ENCODE peak calls at places on chromosome 4, in ten cellular contexts. One of them, this sample, is unnamed. For H3K9me3, the result is how much of the 10 kb centered on the place peaks cover.

GRCh38 chr4:84971319-84971932 is 4.9 kb upstream of the WDFY3 start:
- DNase-seq in left lung: no peak
- DNase-seq in heart right ventricle: no peak
- DNase-seq in CD8-positive, alpha-beta T cell: no peak
- DNase-seq in breast epithelium: no peak
- DNase-seq in PC-3: peak
- DNase-seq in psoas muscle: no peak
- DNase-seq in mucosa of descending colon: no peak
- DNase-seq in endodermal cell: no peak
- DNase-seq in cardiac muscle cell: peak
- DNase-seq in this sample: no peak

GRCh38 chr4:85477538-85477937 is 2.6 kb downstream of the ARHGAP24 start:
- DNase-seq in left lung: no peak
- DNase-seq in endodermal cell: no peak
- DNase-seq in mucosa of descending colon: no peak
- DNase-seq in heart right ventricle: no peak
- DNase-seq in cardiac muscle cell: no peak
- DNase-seq in psoas muscle: no peak
- DNase-seq in CD8-positive, alpha-beta T cell: no peak
- DNase-seq in PC-3: no peak
- DNase-seq in breast epithelium: no peak
- DNase-seq in this sample: no peak

GRCh38 chr4:2322801-2323200 is 60.9 kb upstream of the MXD4 start:
- DNase-seq in left lung: no peak
- DNase-seq in endodermal cell: no peak
- DNase-seq in breast epithelium: no peak
- DNase-seq in PC-3: no peak
- DNase-seq in psoas muscle: no peak
- DNase-seq in mucosa of descending colon: no peak
- DNase-seq in heart right ventricle: no peak
- DNase-seq in cardiac muscle cell: no peak
- DNase-seq in CD8-positive, alpha-beta T cell: no peak
- DNase-seq in this sample: no peak

GRCh38 chr4:166169111-166169510 is 296.1 kb downstream of the TLL1 start:
- DNase-seq in cardiac muscle cell: peak
- DNase-seq in left lung: no peak
- DNase-seq in mucosa of descending colon: no peak
- DNase-seq in psoas muscle: no peak
- DNase-seq in CD8-positive, alpha-beta T cell: no peak
- DNase-seq in heart right ventricle: no peak
- DNase-seq in breast epithelium: no peak
- DNase-seq in PC-3: peak
- DNase-seq in endodermal cell: peak
- DNase-seq in this sample: peak

GRCh38 chr4:121822796-121823504 is 733 bp downstream of the CCNA2 start:
- DNase-seq in PC-3: peak
- DNase-seq in heart right ventricle: no peak
- DNase-seq in left lung: peak
- DNase-seq in breast epithelium: no peak
- DNase-seq in CD8-positive, alpha-beta T cell: no peak
- DNase-seq in endodermal cell: peak
- DNase-seq in mucosa of descending colon: no peak
- DNase-seq in psoas muscle: no peak
- DNase-seq in cardiac muscle cell: peak
- DNase-seq in this sample: peak

GRCh38 chr4:74366367-74366891 is 1.5 kb downstream of the EREG start:
- DNase-seq in PC-3: no peak
- DNase-seq in mucosa of descending colon: no peak
- DNase-seq in psoas muscle: no peak
- DNase-seq in endodermal cell: no peak
- DNase-seq in CD8-positive, alpha-beta T cell: no peak
- DNase-seq in left lung: no peak
- DNase-seq in cardiac muscle cell: no peak
- DNase-seq in breast epithelium: no peak
- DNase-seq in heart right ventricle: no peak
- DNase-seq in this sample: no peak

GRCh38 chr4:150402968-150403367 is 179.0 kb upstream of the MAB21L2 start:
- DNase-seq in left lung: peak
- DNase-seq in mucosa of descending colon: peak
- DNase-seq in cardiac muscle cell: peak
- DNase-seq in psoas muscle: peak
- DNase-seq in breast epithelium: no peak
- DNase-seq in PC-3: no peak
- DNase-seq in CD8-positive, alpha-beta T cell: no peak
- DNase-seq in endodermal cell: peak
- DNase-seq in heart right ventricle: peak
- DNase-seq in this sample: peak

GRCh38 chr4:95289028-95289634 is 259.6 kb downstream of the UNC5C start:
- DNase-seq in CD8-positive, alpha-beta T cell: no peak
- DNase-seq in mucosa of descending colon: no peak
- DNase-seq in left lung: no peak
- DNase-seq in cardiac muscle cell: no peak
- DNase-seq in heart right ventricle: no peak
- DNase-seq in endodermal cell: no peak
- DNase-seq in PC-3: peak
- DNase-seq in breast epithelium: no peak
- DNase-seq in psoas muscle: no peak
- DNase-seq in this sample: no peak

GRCh38 chr4:20252656-20253271 is 1.1 kb downstream of the SLIT2 start:
- DNase-seq in heart right ventricle: peak
- DNase-seq in PC-3: peak
- DNase-seq in breast epithelium: peak
- DNase-seq in endodermal cell: peak
- DNase-seq in psoas muscle: peak
- DNase-seq in left lung: peak
- DNase-seq in mucosa of descending colon: peak
- DNase-seq in CD8-positive, alpha-beta T cell: no peak
- DNase-seq in cardiac muscle cell: peak
- DNase-seq in this sample: peak

GRCh38 chr4:112735474-112735951 is 98.6 kb downstream of the LARP7 start:
- DNase-seq in CD8-positive, alpha-beta T cell: no peak
- DNase-seq in mucosa of descending colon: no peak
- DNase-seq in PC-3: peak
- DNase-seq in left lung: no peak
- DNase-seq in endodermal cell: no peak
- DNase-seq in cardiac muscle cell: no peak
- DNase-seq in psoas muscle: no peak
- DNase-seq in heart right ventricle: no peak
- DNase-seq in breast epithelium: no peak
- DNase-seq in this sample: no peak

GRCh38 chr4:151518359-151518758 is 109.4 kb downstream of the FHIP1A start:
- DNase-seq in psoas muscle: no peak
- DNase-seq in heart right ventricle: no peak
- DNase-seq in endodermal cell: no peak
- DNase-seq in PC-3: no peak
- DNase-seq in left lung: no peak
- DNase-seq in mucosa of descending colon: no peak
- DNase-seq in breast epithelium: no peak
- DNase-seq in cardiac muscle cell: no peak
- DNase-seq in CD8-positive, alpha-beta T cell: no peak
- DNase-seq in this sample: no peak

GRCh38 chr4:25837107-25837506 is 25.7 kb downstream of the SEL1L3 start:
- DNase-seq in endodermal cell: no peak
- DNase-seq in PC-3: no peak
- DNase-seq in psoas muscle: no peak
- DNase-seq in mucosa of descending colon: no peak
- DNase-seq in cardiac muscle cell: no peak
- DNase-seq in left lung: no peak
- DNase-seq in CD8-positive, alpha-beta T cell: no peak
- DNase-seq in breast epithelium: no peak
- DNase-seq in heart right ventricle: no peak
- DNase-seq in this sample: no peak

GRCh38 chr4:20639346-20639745 is 60.9 kb upstream of the PACRGL start:
- DNase-seq in mucosa of descending colon: no peak
- DNase-seq in CD8-positive, alpha-beta T cell: no peak
- DNase-seq in left lung: no peak
- DNase-seq in cardiac muscle cell: no peak
- DNase-seq in breast epithelium: no peak
- DNase-seq in psoas muscle: no peak
- DNase-seq in heart right ventricle: no peak
- DNase-seq in endodermal cell: no peak
- DNase-seq in PC-3: no peak
- DNase-seq in this sample: no peak

GRCh38 chr4:8585186-8585585 is 5.0 kb downstream of the GPR78 start:
- DNase-seq in CD8-positive, alpha-beta T cell: no peak
- DNase-seq in heart right ventricle: no peak
- DNase-seq in cardiac muscle cell: no peak
- DNase-seq in endodermal cell: peak
- DNase-seq in psoas muscle: no peak
- DNase-seq in breast epithelium: no peak
- DNase-seq in PC-3: peak
- DNase-seq in left lung: no peak
- DNase-seq in mucosa of descending colon: no peak
- DNase-seq in this sample: no peak

GRCh38 chr4:128355301-128355700 is 67.7 kb upstream of the PGRMC2 start:
- DNase-seq in breast epithelium: no peak
- DNase-seq in endodermal cell: no peak
- DNase-seq in left lung: no peak
- DNase-seq in psoas muscle: no peak
- DNase-seq in PC-3: no peak
- DNase-seq in cardiac muscle cell: no peak
- DNase-seq in mucosa of descending colon: peak
- DNase-seq in CD8-positive, alpha-beta T cell: no peak
- DNase-seq in heart right ventricle: peak
- DNase-seq in this sample: peak

GRCh38 chr4:10204401-10205058 is 87.9 kb upstream of the WDR1 start:
- DNase-seq in mucosa of descending colon: no peak
- DNase-seq in CD8-positive, alpha-beta T cell: no peak
- DNase-seq in breast epithelium: no peak
- DNase-seq in heart right ventricle: peak
- DNase-seq in cardiac muscle cell: no peak
- DNase-seq in PC-3: no peak
- DNase-seq in endodermal cell: no peak
- DNase-seq in left lung: no peak
- DNase-seq in psoas muscle: peak
- DNase-seq in this sample: no peak

GRCh38 chr4:173522160-173522873 is 7.7 kb downstream of the HAND2 start:
- DNase-seq in left lung: peak
- DNase-seq in breast epithelium: no peak
- DNase-seq in heart right ventricle: peak
- DNase-seq in mucosa of descending colon: peak
- DNase-seq in cardiac muscle cell: peak
- DNase-seq in endodermal cell: peak
- DNase-seq in PC-3: no peak
- DNase-seq in psoas muscle: peak
- DNase-seq in CD8-positive, alpha-beta T cell: no peak
- DNase-seq in this sample: peak
- H3K4me3 ChIP-seq in left lung: peak
- H3K4me3 ChIP-seq in breast epithelium: peak
- H3K4me3 ChIP-seq in heart right ventricle: peak
- H3K4me3 ChIP-seq in mucosa of descending colon: no peak
- H3K4me3 ChIP-seq in cardiac muscle cell: peak
- H3K4me3 ChIP-seq in endodermal cell: peak
- H3K4me3 ChIP-seq in PC-3: no peak
- H3K4me3 ChIP-seq in psoas muscle: peak
- H3K4me3 ChIP-seq in CD8-positive, alpha-beta T cell: no peak
- H3K4me3 ChIP-seq in this sample: peak

GRCh38 chr4:153771058-153771457 is 11.2 kb upstream of the RNF175 start:
- DNase-seq in endodermal cell: no peak
- DNase-seq in heart right ventricle: no peak
- DNase-seq in PC-3: no peak
- DNase-seq in left lung: no peak
- DNase-seq in breast epithelium: no peak
- DNase-seq in mucosa of descending colon: no peak
- DNase-seq in cardiac muscle cell: no peak
- DNase-seq in psoas muscle: no peak
- DNase-seq in CD8-positive, alpha-beta T cell: no peak
- DNase-seq in this sample: no peak

GRCh38 chr4:153777421-153777820 is 11.5 kb downstream of the SFRP2 start:
- DNase-seq in heart right ventricle: no peak
- DNase-seq in left lung: no peak
- DNase-seq in breast epithelium: no peak
- DNase-seq in CD8-positive, alpha-beta T cell: no peak
- DNase-seq in endodermal cell: no peak
- DNase-seq in PC-3: no peak
- DNase-seq in mucosa of descending colon: no peak
- DNase-seq in psoas muscle: no peak
- DNase-seq in cardiac muscle cell: no peak
- DNase-seq in this sample: no peak

GRCh38 chr4:153778383-153778782 is 10.5 kb downstream of the SFRP2 start:
- DNase-seq in endodermal cell: no peak
- DNase-seq in breast epithelium: no peak
- DNase-seq in PC-3: no peak
- DNase-seq in left lung: no peak
- DNase-seq in heart right ventricle: no peak
- DNase-seq in CD8-positive, alpha-beta T cell: no peak
- DNase-seq in cardiac muscle cell: no peak
- DNase-seq in mucosa of descending colon: no peak
- DNase-seq in psoas muscle: no peak
- DNase-seq in this sample: no peak

GRCh38 chr4:153776601-153777000 is 12.3 kb downstream of the SFRP2 start:
- DNase-seq in heart right ventricle: no peak
- DNase-seq in breast epithelium: no peak
- DNase-seq in mucosa of descending colon: no peak
- DNase-seq in psoas muscle: no peak
- DNase-seq in CD8-positive, alpha-beta T cell: no peak
- DNase-seq in cardiac muscle cell: no peak
- DNase-seq in left lung: no peak
- DNase-seq in PC-3: no peak
- DNase-seq in endodermal cell: no peak
- DNase-seq in this sample: no peak

GRCh38 chr4:153773236-153773690 is 13.4 kb upstream of the RNF175 start:
- DNase-seq in heart right ventricle: no peak
- DNase-seq in CD8-positive, alpha-beta T cell: no peak
- DNase-seq in PC-3: peak
- DNase-seq in endodermal cell: peak
- DNase-seq in mucosa of descending colon: no peak
- DNase-seq in cardiac muscle cell: no peak
- DNase-seq in left lung: no peak
- DNase-seq in breast epithelium: no peak
- DNase-seq in psoas muscle: no peak
- DNase-seq in this sample: no peak
- TF ChIP-seq CTCF in heart right ventricle: no peak
- TF ChIP-seq CTCF in CD8-positive, alpha-beta T cell: no peak
- TF ChIP-seq CTCF in PC-3: peak
- TF ChIP-seq CTCF in endodermal cell: peak
- TF ChIP-seq CTCF in mucosa of descending colon: no peak
- TF ChIP-seq CTCF in cardiac muscle cell: no peak
- TF ChIP-seq CTCF in left lung: no peak
- TF ChIP-seq CTCF in breast epithelium: no peak
- TF ChIP-seq CTCF in psoas muscle: no peak
- TF ChIP-seq CTCF in this sample: peak

GRCh38 chr4:106080376-106080775 is 185.1 kb downstream of the NPNT start:
- DNase-seq in cardiac muscle cell: no peak
- DNase-seq in psoas muscle: no peak
- DNase-seq in endodermal cell: no peak
- DNase-seq in mucosa of descending colon: no peak
- DNase-seq in PC-3: peak
- DNase-seq in breast epithelium: no peak
- DNase-seq in CD8-positive, alpha-beta T cell: no peak
- DNase-seq in heart right ventricle: no peak
- DNase-seq in left lung: no peak
- DNase-seq in this sample: no peak
- H3K9me3 ChIP-seq in cardiac muscle cell: under half
- H3K9me3 ChIP-seq in psoas muscle: under half
- H3K9me3 ChIP-seq in endodermal cell: under half
- H3K9me3 ChIP-seq in mucosa of descending colon: under half
- H3K9me3 ChIP-seq in PC-3: under half
- H3K9me3 ChIP-seq in breast epithelium: under half
- H3K9me3 ChIP-seq in CD8-positive, alpha-beta T cell: under half
- H3K9me3 ChIP-seq in heart right ventricle: under half
- H3K9me3 ChIP-seq in left lung: under half
- H3K9me3 ChIP-seq in this sample: under half

GRCh38 chr4:114600066-114600552 is 1.5 kb downstream of the UGT8 start:
- DNase-seq in breast epithelium: no peak
- DNase-seq in mucosa of descending colon: no peak
- DNase-seq in PC-3: peak
- DNase-seq in left lung: no peak
- DNase-seq in heart right ventricle: no peak
- DNase-seq in endodermal cell: no peak
- DNase-seq in psoas muscle: no peak
- DNase-seq in cardiac muscle cell: peak
- DNase-seq in CD8-positive, alpha-beta T cell: no peak
- DNase-seq in this sample: no peak
- H3K4me3 ChIP-seq in breast epithelium: peak
- H3K4me3 ChIP-seq in mucosa of descending colon: peak
- H3K4me3 ChIP-seq in PC-3: peak
- H3K4me3 ChIP-seq in left lung: peak
- H3K4me3 ChIP-seq in heart right ventricle: no peak
- H3K4me3 ChIP-seq in endodermal cell: peak
- H3K4me3 ChIP-seq in psoas muscle: peak
- H3K4me3 ChIP-seq in cardiac muscle cell: peak
- H3K4me3 ChIP-seq in CD8-positive, alpha-beta T cell: no peak
- H3K4me3 ChIP-seq in this sample: no peak

This sample was measured in BE2C.